ENCODE peak calls at places on chromosomes 16 and 17, in seven cellular contexts. T is upper lobe of right lung; B is left ventricle myocardium inferior; Z is GM23338; J is stomach; D is CD8-positive, alpha-beta T cell; P is choroid plexus epithelial cell. R is an unnamed sample.

GRCh38 chr17:74198694-74199093 is 4.8 kb upstream of the RPL38 start:
- DNase-seq in T (no peak), B (no peak), Z (no peak), J (no peak), D (no peak), P (no peak), R (no peak)

GRCh38 chr17:42920922-42921321 is 20.3 kb downstream of the G6PC1 start:
- DNase-seq in T (no peak), B (peak), Z (no peak), J (peak), D (no peak), P (no peak), R (peak)

GRCh38 chr16:19837331-19837943 is 47.2 kb downstream of the GPRC5B start:
- DNase-seq in T (no peak), B (no peak), Z (no peak), J (no peak), D (no peak), P (no peak), R (no peak)

GRCh38 chr16:10521681-10522274 is 58.6 kb downstream of the EMP2 start:
- DNase-seq in T (no peak), B (no peak), Z (peak), J (peak), D (peak), P (peak), R (no peak)

GRCh38 chr16:80198265-80198994 is 342.4 kb upstream of the DYNLRB2 start:
- DNase-seq in T (no peak), B (no peak), Z (no peak), J (no peak), D (no peak), P (peak), R (no peak)

GRCh38 chr17:38702900-38703741 is 2.0 kb upstream of the MLLT6 start:
- DNase-seq in T (peak), B (no peak), Z (peak), J (peak), D (peak), P (no peak), R (peak)

GRCh38 chr17:78940241-78940640 is 15.1 kb upstream of the TIMP2 start:
- DNase-seq in T (no peak), B (no peak), Z (no peak), J (no peak), D (no peak), P (no peak), R (no peak)

GRCh38 chr17:16818821-16819683 is 129.0 kb downstream of the CCDC144A start:
- DNase-seq in T (no peak), B (no peak), Z (no peak), J (no peak), D (no peak), P (no peak), R (no peak)

GRCh38 chr17:31857920-31858646 is 961 bp downstream of the COPRS start:
- DNase-seq in T (no peak), B (no peak), Z (no peak), J (no peak), D (no peak), P (peak), R (no peak)

GRCh38 chr16:1863681-1864460 is 8.1 kb downstream of the MEIOB start:
- DNase-seq in T (no peak), B (no peak), Z (peak), J (no peak), D (no peak), P (peak), R (no peak)

GRCh38 chr16:71623597-71623996 is 2.4 kb upstream of the MARVELD3 start:
- DNase-seq in T (no peak), B (no peak), Z (no peak), J (no peak), D (no peak), P (no peak), R (no peak)

DNA sequence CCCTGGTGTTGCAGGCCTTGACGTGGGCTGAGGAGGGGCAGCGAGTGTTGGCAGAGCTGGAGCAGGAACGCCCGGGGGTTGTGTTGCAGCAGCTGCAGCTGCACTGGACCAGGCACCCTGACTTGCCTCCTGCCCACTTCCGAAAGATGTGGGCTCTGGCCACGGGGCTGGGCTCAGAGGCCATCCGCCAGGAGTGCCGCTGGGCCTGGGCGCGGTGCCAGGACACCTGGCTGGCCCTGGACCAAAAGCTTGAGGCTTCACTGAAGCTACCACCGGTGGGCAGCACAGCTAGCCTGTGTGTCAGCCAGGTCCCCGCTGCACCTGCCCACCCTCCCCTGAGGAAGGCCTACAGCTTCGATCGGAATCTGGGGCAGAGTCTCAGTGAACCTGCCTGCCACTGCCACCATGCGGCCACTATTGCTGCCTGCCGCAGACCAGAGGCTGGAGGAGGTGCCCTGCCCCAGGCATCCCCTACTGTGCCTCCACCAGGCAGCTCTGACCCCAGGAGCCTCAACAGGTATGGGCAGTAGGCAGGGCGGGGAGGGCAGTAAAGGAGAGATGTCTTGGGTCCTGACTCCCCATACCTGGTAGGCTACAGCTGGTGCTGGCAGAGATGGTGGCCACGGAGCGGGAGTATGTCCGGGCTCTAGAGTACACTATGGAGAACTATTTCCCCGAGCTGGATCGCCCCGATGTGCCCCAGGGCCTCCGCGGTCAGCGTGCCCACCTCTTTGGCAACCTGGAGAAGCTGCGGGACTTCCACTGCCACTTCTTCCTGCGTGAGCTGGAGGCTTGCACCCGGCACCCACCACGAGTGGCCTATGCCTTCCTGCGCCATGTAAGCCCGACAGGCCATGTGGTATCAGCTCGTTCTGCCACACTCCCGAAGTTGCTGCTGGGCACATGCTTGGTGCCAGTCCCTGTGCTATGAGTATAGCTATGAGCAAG is 5.6 kb downstream of the PLEKHG4 start:
- DNase-seq in T (no peak), B (no peak), Z (peak), J (peak), D (no peak), P (peak), R (peak)
- TF ChIP-seq CTCF in T (peak), B (peak), Z (peak), J (no peak), D (no peak), P (peak), R (peak)

GRCh38 chr17:75487351-75488070 is 27.8 kb downstream of the CASKIN2 start:
- DNase-seq in T (peak), B (no peak), Z (no peak), J (no peak), D (peak), P (peak), R (peak)
- H3K4me3 ChIP-seq in T (no peak), B (no peak), Z (no peak), J (no peak), D (peak), P (no peak), R (no peak)

DNA sequence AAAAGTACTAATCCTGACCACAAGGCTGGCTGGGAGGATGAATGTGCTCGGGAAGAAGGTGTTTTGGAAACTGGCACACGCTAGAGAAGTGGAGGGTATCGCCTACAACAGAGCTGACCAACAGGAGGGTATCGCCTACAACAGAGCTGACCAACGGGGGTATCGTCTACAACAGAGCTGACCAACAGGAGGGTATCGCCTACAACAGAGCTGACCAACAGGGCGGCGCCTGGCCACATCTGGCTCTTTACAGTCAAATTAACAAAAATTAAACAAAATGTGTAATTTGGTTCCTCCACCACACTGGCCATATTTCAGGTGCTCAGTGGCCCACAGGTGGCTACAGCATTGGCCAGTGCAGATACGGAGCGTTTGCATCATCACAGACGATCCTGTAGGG is 153.5 kb downstream of the CMIP start:
- DNase-seq in T (no peak), B (no peak), Z (no peak), J (no peak), D (no peak), P (no peak), R (no peak)
- TF ChIP-seq CTCF in T (no peak), B (no peak), Z (peak), J (no peak), D (no peak), P (peak), R (no peak)

DNA sequence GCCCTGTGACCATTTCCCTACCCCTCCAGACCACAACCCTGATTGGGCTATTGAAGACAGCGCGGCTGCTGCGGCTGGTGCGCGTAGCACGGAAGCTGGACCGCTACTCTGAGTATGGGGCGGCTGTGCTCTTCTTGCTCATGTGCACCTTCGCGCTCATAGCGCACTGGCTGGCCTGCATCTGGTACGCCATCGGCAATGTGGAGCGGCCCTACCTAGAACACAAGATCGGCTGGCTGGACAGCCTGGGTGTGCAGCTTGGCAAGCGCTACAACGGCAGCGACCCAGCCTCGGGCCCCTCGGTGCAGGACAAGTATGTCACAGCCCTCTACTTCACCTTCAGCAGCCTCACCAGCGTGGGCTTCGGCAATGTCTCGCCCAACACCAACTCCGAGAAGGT is 12.5 kb downstream of the KCNH6 start:
- DNase-seq in T (peak), B (no peak), Z (no peak), J (no peak), D (no peak), P (no peak), R (peak)
- H3K4me3 ChIP-seq in T (no peak), B (no peak), Z (no peak), J (no peak), D (no peak), P (no peak), R (no peak)

GRCh38 chr17:8123695-8124349 is at the start of gene HES7:
- DNase-seq in T (no peak), B (no peak), Z (peak), J (no peak), D (no peak), P (no peak), R (no peak)

GRCh38 chr17:8126306-8127066 is 2.6 kb upstream of the HES7 start:
- DNase-seq in T (peak), B (no peak), Z (peak), J (no peak), D (peak), P (peak), R (no peak)

GRCh38 chr17:8125196-8125946 is 1.5 kb upstream of the HES7 start:
- DNase-seq in T (peak), B (peak), Z (peak), J (peak), D (peak), P (peak), R (no peak)

GRCh38 chr17:8124350-8125195 is 667 bp upstream of the HES7 start:
- DNase-seq in T (no peak), B (no peak), Z (no peak), J (no peak), D (no peak), P (peak), R (no peak)

DNA sequence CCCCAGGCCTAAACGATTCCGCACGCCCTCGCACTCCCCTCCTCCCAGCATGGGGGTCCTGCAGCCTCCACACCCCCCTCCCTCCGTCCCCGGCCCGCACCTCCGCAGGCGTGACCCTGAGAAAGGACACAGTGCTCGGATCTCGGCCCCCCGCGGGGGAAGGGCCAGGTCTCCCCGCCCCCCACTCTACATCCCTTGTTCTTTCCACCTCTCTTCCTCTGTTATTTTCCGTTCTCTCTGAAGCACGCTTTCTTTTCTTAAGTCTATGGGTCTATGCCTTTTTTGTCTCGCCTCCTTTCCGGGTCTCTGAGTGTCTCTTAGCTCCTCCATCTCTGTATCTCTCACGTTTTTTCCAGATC is 2.0 kb upstream of the HES7 start:
- DNase-seq in T (no peak), B (no peak), Z (peak), J (no peak), D (peak), P (no peak), R (no peak)
- TF ChIP-seq CTCF in T (no peak), B (no peak), Z (no peak), J (no peak), D (no peak), P (no peak), R (no peak)

GRCh38 chr17:47694818-47695663 is 1.1 kb downstream of the TBKBP1 start:
- DNase-seq in T (peak), B (peak), Z (peak), J (peak), D (no peak), P (peak), R (peak)
- H3K4me3 ChIP-seq in T (peak), B (peak), Z (peak), J (peak), D (peak), P (peak), R (peak)

GRCh38 chr17:75896360-75897075 is at the start of gene TRIM65:
- DNase-seq in T (peak), B (peak), Z (peak), J (peak), D (peak), P (peak), R (peak)
- TF ChIP-seq CTCF in T (peak), B (peak), Z (no peak), J (no peak), D (peak), P (peak), R (peak)

R was measured in lower lobe of right lung.